ENCODE peak calls at places on chromosomes 11 and 22, in seven cellular contexts. D is lower leg skin, M is AG04449, X is endothelial cell, V is spleen, E is tibial nerve, J is upper lobe of right lung. T is an unnamed sample.

GRCh38 chr11:72568861-72569260 is 105.4 kb downstream of the PDE2A start:
- DNase-seq in D (no peak), M (no peak), X (no peak), V (no peak), E (no peak), J (peak), T (no peak)

GRCh38 chr11:71485466-71485865 is 32.5 kb downstream of the NADSYN1 start:
- DNase-seq in D (peak), M (no peak), X (no peak), V (no peak), E (no peak), J (peak), T (no peak)

GRCh38 chr11:119355091-119355843 is 8.8 kb upstream of the MFRP start:
- DNase-seq in D (no peak), M (no peak), X (no peak), V (no peak), E (no peak), J (no peak), T (no peak)

GRCh38 chr22:18126606-18127005 is 16.0 kb downstream of the TUBA8 start:
- DNase-seq in D (no peak), M (no peak), X (no peak), V (no peak), E (no peak), J (peak), T (no peak)

GRCh38 chr11:8250981-8251620 is 12.6 kb downstream of the LMO1 start:
- DNase-seq in D (peak), M (no peak), X (no peak), V (peak), E (peak), J (peak), T (no peak)

GRCh38 chr11:7031346-7031957 is 11.2 kb downstream of the NLRP14 start:
- DNase-seq in D (no peak), M (no peak), X (no peak), V (no peak), E (no peak), J (no peak), T (no peak)

GRCh38 chr11:69674267-69674885 is 777 bp downstream of the LTO1 start:
- DNase-seq in D (no peak), M (peak), X (no peak), V (no peak), E (no peak), J (peak), T (peak)

GRCh38 chr11:93895106-93895862 is 44.9 kb upstream of the VSTM5 start:
- DNase-seq in D (no peak), M (peak), X (peak), V (no peak), E (no peak), J (no peak), T (peak)

GRCh38 chr11:94924074-94925031 is 49.0 kb downstream of the CWC15 start:
- DNase-seq in D (no peak), M (no peak), X (no peak), V (no peak), E (no peak), J (no peak), T (no peak)

GRCh38 chr11:106625566-106625965 is 392.7 kb downstream of the GUCY1A2 start:
- DNase-seq in D (no peak), M (no peak), X (no peak), V (no peak), E (no peak), J (no peak), T (no peak)

GRCh38 chr11:66976048-66976467 is 954 bp downstream of the C11orf86 start:
- DNase-seq in D (no peak), M (no peak), X (peak), V (no peak), E (no peak), J (no peak), T (no peak)

GRCh38 chr22:38707346-38707745 is 1.6 kb downstream of the GTPBP1 start:
- DNase-seq in D (no peak), M (no peak), X (no peak), V (no peak), E (no peak), J (no peak), T (no peak)

GRCh38 chr11:844693-845644 is 2.3 kb downstream of the TSPAN4 start:
- DNase-seq in D (peak), M (peak), X (peak), V (peak), E (peak), J (peak), T (peak)

GRCh38 chr11:125881291-125881690 is 6.2 kb upstream of the HYLS1 start:
- DNase-seq in D (no peak), M (no peak), X (no peak), V (no peak), E (no peak), J (no peak), T (no peak)

GRCh38 chr22:36771376-36772063 is 4.4 kb downstream of the IFT27 start:
- DNase-seq in D (peak), M (no peak), X (no peak), V (peak), E (no peak), J (peak), T (no peak)

GRCh38 chr11:1402355-1402754 is 12.6 kb downstream of the BRSK2 start:
- DNase-seq in D (no peak), M (no peak), X (no peak), V (no peak), E (no peak), J (no peak), T (no peak)

GRCh38 chr11:122248939-122249338 is 132.9 kb upstream of the BLID start:
- DNase-seq in D (no peak), M (no peak), X (no peak), V (no peak), E (no peak), J (no peak), T (no peak)

GRCh38 chr11:41289408-41289807 is 170.0 kb downstream of the LRRC4C start:
- DNase-seq in D (no peak), M (no peak), X (no peak), V (no peak), E (no peak), J (no peak), T (no peak)

GRCh38 chr22:28977050-28977449 is 84.6 kb downstream of the C22orf31 start:
- DNase-seq in D (no peak), M (no peak), X (no peak), V (no peak), E (no peak), J (no peak), T (no peak)

GRCh38 chr11:70020336-70021214 is 57.5 kb upstream of the ANO1 start:
- DNase-seq in D (peak), M (no peak), X (no peak), V (peak), E (no peak), J (no peak), T (no peak)

GRCh38 chr11:23632293-23632692 is 772.0 kb upstream of the CCDC179 start:
- DNase-seq in D (no peak), M (no peak), X (no peak), V (no peak), E (no peak), J (no peak), T (no peak)

GRCh38 chr11:80855975-80856524 is 1415.2 kb upstream of the TENM4 start:
- DNase-seq in D (no peak), M (no peak), X (no peak), V (no peak), E (no peak), J (no peak), T (no peak)

GRCh38 chr22:50207383-50208031 is 6.7 kb downstream of the SELENOO start:
- DNase-seq in D (no peak), M (no peak), X (no peak), V (peak), E (no peak), J (no peak), T (no peak)

GRCh38 chr11:77200869-77201268 is 72.8 kb downstream of the MYO7A start:
- DNase-seq in D (peak), M (no peak), X (no peak), V (peak), E (no peak), J (peak), T (peak)

GRCh38 chr22:49935561-49935960 is 17.1 kb downstream of the CRELD2 start:
- DNase-seq in D (no peak), M (no peak), X (no peak), V (no peak), E (no peak), J (no peak), T (no peak)

GRCh38 chr11:10490398-10491232 is 35.6 kb downstream of the AMPD3 start:
- DNase-seq in D (peak), M (peak), X (no peak), V (peak), E (peak), J (no peak), T (peak)

GRCh38 chr22:49862408-49862776 is 8.7 kb downstream of the ZBED4 start:
- DNase-seq in D (no peak), M (no peak), X (no peak), V (peak), E (no peak), J (peak), T (peak)

GRCh38 chr11:64742940-64743590 is 877 bp downstream of the RASGRP2 start:
- DNase-seq in D (peak), M (no peak), X (peak), V (peak), E (peak), J (peak), T (peak)

GRCh38 chr11:102205805-102206204 is 95.6 kb downstream of the YAP1 start:
- DNase-seq in D (no peak), M (no peak), X (no peak), V (no peak), E (no peak), J (no peak), T (no peak)

GRCh38 chr11:1572200-1573076 is at the start of gene DUSP8:
- DNase-seq in D (peak), M (no peak), X (peak), V (peak), E (peak), J (peak), T (peak)

GRCh38 chr11:109040303-109040702 is 375.4 kb downstream of the DDX10 start:
- DNase-seq in D (no peak), M (no peak), X (peak), V (no peak), E (no peak), J (no peak), T (no peak)
- TF ChIP-seq CTCF in D (no peak), M (no peak), X (no peak), V (no peak), E (no peak), J (no peak), T (no peak)

DNA sequence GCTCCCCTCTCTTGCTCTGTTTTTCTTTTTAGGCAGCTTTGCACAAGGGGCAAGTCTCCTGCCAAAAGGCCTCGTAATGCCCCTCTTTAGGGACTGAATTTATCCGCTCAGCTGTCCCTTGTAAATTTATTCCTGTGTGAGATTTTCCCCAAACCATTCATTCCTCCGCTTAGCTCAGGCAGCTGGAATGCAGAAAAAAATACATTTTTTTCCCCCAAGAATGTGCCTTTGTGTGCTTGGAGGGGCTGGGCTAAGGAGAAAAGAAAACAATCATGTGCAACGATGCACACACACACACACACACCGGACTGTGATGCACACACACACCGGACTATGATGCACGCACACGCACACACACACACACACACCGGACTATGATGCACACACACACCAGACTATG is 196.8 kb downstream of the SNX19 start:
- DNase-seq in D (no peak), M (no peak), X (no peak), V (no peak), E (no peak), J (no peak), T (no peak)
- TF ChIP-seq CTCF in D (no peak), M (no peak), X (no peak), V (no peak), E (no peak), J (no peak), T (no peak)

GRCh38 chr11:78791964-78792363 is 217.3 kb upstream of the NARS2 start:
- DNase-seq in D (no peak), M (no peak), X (no peak), V (no peak), E (no peak), J (no peak), T (no peak)
- TF ChIP-seq CTCF in D (no peak), M (no peak), X (no peak), V (no peak), E (no peak), J (no peak), T (no peak)

DNA sequence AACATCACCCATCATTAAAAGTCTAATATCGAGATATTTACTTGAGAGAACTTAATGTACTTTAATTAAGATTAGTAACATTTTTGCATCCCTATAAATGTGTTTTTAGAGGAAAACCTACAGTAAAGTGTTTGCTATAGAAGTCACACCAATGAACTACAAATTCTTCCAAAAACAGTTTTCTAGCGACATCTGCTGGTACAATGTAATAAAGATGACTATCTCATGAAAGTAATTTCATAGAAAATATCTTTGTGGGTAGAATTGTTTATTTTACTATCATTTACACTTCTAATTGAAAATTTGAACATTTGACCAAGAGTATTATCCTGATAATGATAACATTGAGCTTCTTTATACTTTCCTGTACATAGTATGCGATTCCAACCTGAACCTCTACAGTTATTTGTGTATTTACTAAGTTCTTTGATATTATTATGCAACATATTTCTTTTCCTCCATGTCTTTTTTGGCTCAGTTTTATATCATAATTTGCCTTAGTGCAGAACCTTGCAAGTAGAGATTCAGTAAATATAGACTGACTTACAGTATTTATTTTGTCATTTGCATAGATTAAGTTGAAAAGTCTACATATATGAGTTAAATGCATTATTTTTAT is 252.7 kb downstream of the TMEM135 start:
- DNase-seq in D (no peak), M (peak), X (no peak), V (no peak), E (no peak), J (no peak), T (no peak)
- TF ChIP-seq CTCF in D (no peak), M (peak), X (peak), V (peak), E (peak), J (peak), T (peak)

GRCh38 chr22:43570531-43571144 is 158.8 kb downstream of the MPPED1 start:
- DNase-seq in D (no peak), M (no peak), X (no peak), V (no peak), E (no peak), J (no peak), T (no peak)
- TF ChIP-seq CTCF in D (no peak), M (no peak), X (no peak), V (no peak), E (no peak), J (no peak), T (no peak)

DNA sequence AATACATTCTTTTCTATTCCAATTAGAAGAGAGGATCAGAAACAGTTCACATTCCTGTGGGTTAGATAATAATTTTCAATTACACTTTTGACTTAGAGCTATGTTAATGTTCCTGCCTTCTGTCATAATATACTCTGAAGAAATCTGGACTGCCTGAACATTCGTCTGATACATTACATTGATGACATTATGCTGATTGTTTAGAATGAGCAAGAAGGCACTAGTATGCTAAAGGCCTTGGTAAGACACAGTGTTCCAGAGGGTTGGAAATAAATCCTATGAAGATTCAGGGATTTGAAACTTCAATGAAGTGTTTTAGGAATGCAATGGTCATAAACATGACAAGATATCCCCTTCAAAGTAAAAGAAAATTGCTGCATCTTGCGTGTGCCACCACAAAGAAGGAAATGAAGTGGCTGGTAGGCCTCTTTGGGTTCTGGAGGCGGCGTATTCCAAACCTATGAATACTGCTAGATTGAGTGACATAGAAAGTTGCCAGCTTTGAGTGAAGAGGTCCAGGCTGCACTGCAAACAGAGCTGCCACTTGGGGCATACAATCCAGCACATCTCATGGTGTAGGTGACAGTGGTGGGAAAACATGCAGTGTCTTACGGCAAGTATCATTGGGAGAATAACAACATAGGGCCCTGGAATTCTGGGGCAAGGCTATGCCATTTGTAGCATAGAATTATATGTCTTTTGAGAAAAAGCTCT is 21.2 kb upstream of the PDE3B start:
- DNase-seq in D (no peak), M (no peak), X (no peak), V (no peak), E (no peak), J (no peak), T (no peak)
- TF ChIP-seq CTCF in D (no peak), M (no peak), X (no peak), V (no peak), E (no peak), J (no peak), T (no peak)

GRCh38 chr11:61543606-61544306 is 35.2 kb downstream of the LRRC10B start:
- DNase-seq in D (no peak), M (no peak), X (no peak), V (no peak), E (no peak), J (no peak), T (no peak)

GRCh38 chr11:61545921-61546320 is 35.0 kb downstream of the SYT7 start:
- DNase-seq in D (no peak), M (no peak), X (no peak), V (no peak), E (no peak), J (no peak), T (no peak)

GRCh38 chr11:61546663-61547062 is 34.2 kb downstream of the SYT7 start:
- DNase-seq in D (no peak), M (no peak), X (no peak), V (no peak), E (no peak), J (no peak), T (no peak)

GRCh38 chr11:61544466-61544865 is 35.9 kb downstream of the LRRC10B start:
- DNase-seq in D (no peak), M (no peak), X (no peak), V (no peak), E (no peak), J (no peak), T (no peak)

DNA sequence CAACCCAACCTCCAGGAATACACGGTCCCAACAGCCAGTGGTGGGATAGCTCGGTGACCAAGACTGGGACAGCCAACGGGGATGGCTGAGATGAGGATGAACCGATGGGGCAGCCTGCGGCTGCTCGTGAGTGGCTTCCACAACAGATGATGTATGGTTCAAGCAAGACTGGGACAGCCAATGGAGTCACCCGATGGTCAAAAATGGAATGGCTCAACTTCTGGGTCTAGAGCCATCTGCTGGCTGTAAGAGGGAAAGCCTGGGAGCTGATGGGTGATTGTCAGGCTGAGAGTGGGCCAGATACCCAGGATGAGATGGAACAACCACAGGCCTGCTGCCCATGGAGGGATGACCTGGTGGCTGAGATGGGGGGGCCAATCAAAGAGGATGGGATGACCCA is 35.5 kb downstream of the SYT7 start:
- DNase-seq in D (no peak), M (no peak), X (no peak), V (no peak), E (no peak), J (no peak), T (no peak)
- TF ChIP-seq CTCF in D (no peak), M (no peak), X (peak), V (no peak), E (no peak), J (peak), T (peak)

GRCh38 chr11:111454561-111455192 is 57.5 kb downstream of the BTG4 start:
- DNase-seq in D (peak), M (peak), X (peak), V (no peak), E (no peak), J (no peak), T (peak)
- TF ChIP-seq CTCF in D (no peak), M (peak), X (peak), V (peak), E (no peak), J (peak), T (no peak)

T was measured in testis.